ENCODE peak calls at places on chromosome 15, in five cellular contexts. B, A, Z, J and S are unnamed samples.

GRCh38 chr15:67850995-67851535 is 11.2 kb upstream of the RNU6-1 start:
- DNase-seq in Z (no peak), J (no peak), B (no peak), A (peak; percentile 50), S (no peak)

GRCh38 chr15:80152180-80152895 is 461 bp upstream of the FAH start:
- DNase-seq in J (peak; percentile 95), A (peak; percentile 98), Z (peak; percentile 82), B (peak; percentile 88), S (peak; percentile 70)

GRCh38 chr15:61337541-61337940 is 108.4 kb upstream of the RORA start:
- DNase-seq in A (no peak), J (no peak), Z (no peak), B (no peak), S (no peak)

GRCh38 chr15:46646476-46646875 is 1011.6 kb downstream of the SQOR start:
- DNase-seq in B (no peak), A (no peak), J (no peak), Z (no peak), S (no peak)

GRCh38 chr15:81092559-81092902 is 41.5 kb upstream of the CFAP161 start:
- DNase-seq in J (no peak), B (no peak), A (no peak), Z (no peak), S (no peak)

GRCh38 chr15:58503139-58504027 is 71.6 kb downstream of the LIPC start:
- DNase-seq in A (no peak), J (no peak), B (no peak), Z (no peak), S (no peak)

GRCh38 chr15:82540055-82540983 is at the start of gene RPS17:
- DNase-seq in Z (peak; percentile 99), A (peak; percentile 99), B (peak; percentile 91), J (peak; percentile 99), S (peak; percentile 97)

GRCh38 chr15:63389902-63390301 is 8.3 kb upstream of the CA12 start:
- DNase-seq in B (no peak), J (no peak), Z (no peak), A (peak; percentile 50), S (no peak)

GRCh38 chr15:62445244-62445643 is 280.2 kb upstream of the C2CD4B start:
- DNase-seq in J (no peak), A (peak; percentile 43), Z (no peak), B (no peak), S (no peak)

GRCh38 chr15:45307230-45307924 is 55.3 kb downstream of the SLC28A2 start:
- DNase-seq in B (peak; percentile 35), A (peak; percentile 61), J (peak; percentile 33), Z (no peak), S (no peak)

GRCh38 chr15:27398631-27399030 is 427.6 kb downstream of the GABRG3 start:
- DNase-seq in B (no peak), Z (no peak), J (no peak), A (no peak), S (no peak)

GRCh38 chr15:29003446-29004233 is 117.9 kb downstream of the APBA2 start:
- DNase-seq in Z (no peak), A (peak; percentile 28), J (no peak), B (no peak), S (no peak)

GRCh38 chr15:40313531-40314398 is 6.0 kb upstream of the PLCB2 start:
- DNase-seq in A (peak; percentile 78), J (peak; percentile 78), Z (no peak), B (no peak), S (no peak)

GRCh38 chr15:50786871-50787270 is 21.4 kb upstream of the SPPL2A start:
- DNase-seq in A (no peak), B (no peak), Z (no peak), J (no peak), S (no peak)